ENCODE peak calls at places on chromosome 10, in seven cellular contexts. J is IMR-90; A is CD8-positive, alpha-beta memory T cell; O is activated CD8-positive, alpha-beta memory T cell treated with anti-CD3 and anti-CD28 coated beads for 48 hours; S is LHCN-M2; U is nephron progenitor cell; D is adipocyte. H is an unnamed sample.

GRCh38 chr10:118674226-118674919 is 78.9 kb upstream of the PRLHR start:
- DNase-seq in S (no peak), J (no peak), U (no peak), A (no peak), O (no peak), D (no peak), H (no peak)

GRCh38 chr10:8326702-8327423 is 272.4 kb downstream of the GATA3 start:
- DNase-seq in J (no peak), D (no peak), U (no peak), S (no peak), O (no peak), A (no peak), H (no peak)

GRCh38 chr10:36026656-36027390 is 384.7 kb upstream of the FZD8 start:
- DNase-seq in J (no peak), S (no peak), U (no peak), O (no peak), D (no peak), A (no peak), H (no peak)

GRCh38 chr10:22620140-22620857 is 94.1 kb downstream of the PIP4K2A start:
- DNase-seq in S (peak), A (no peak), U (no peak), J (peak), D (peak), O (no peak), H (no peak)

GRCh38 chr10:110398419-110399162 is 93.9 kb upstream of the SMNDC1 start:
- DNase-seq in O (no peak), A (no peak), U (peak), S (peak), D (peak), J (peak), H (peak)

GRCh38 chr10:34172936-34173533 is 642.1 kb downstream of the PARD3 start:
- DNase-seq in S (no peak), A (no peak), D (peak), O (no peak), J (no peak), U (no peak), H (no peak)

GRCh38 chr10:21336476-21337170 is 188.9 kb downstream of the SKIDA1 start:
- DNase-seq in S (peak), A (no peak), O (no peak), U (no peak), D (peak), J (peak), H (peak)

GRCh38 chr10:93357680-93358079 is 124.5 kb downstream of the MYOF start:
- DNase-seq in A (no peak), J (peak), O (no peak), S (peak), D (peak), U (peak), H (no peak)

GRCh38 chr10:77513783-77514331 is 123.8 kb downstream of the KCNMA1 start:
- DNase-seq in J (peak), S (peak), O (no peak), A (no peak), U (peak), D (peak), H (no peak)

GRCh38 chr10:49272251-49273081 is 26.5 kb upstream of the C10orf71 start:
- DNase-seq in J (peak), U (peak), O (no peak), A (no peak), D (peak), S (peak), H (no peak)

GRCh38 chr10:11863353-11864105 is 40.4 kb downstream of the PROSER2 start:
- DNase-seq in O (no peak), A (peak), S (no peak), D (no peak), J (no peak), U (no peak), H (no peak)

GRCh38 chr10:70756710-70757360 is 28.3 kb downstream of the TBATA start:
- DNase-seq in O (no peak), A (no peak), J (peak), D (peak), S (peak), U (no peak), H (no peak)

GRCh38 chr10:121696854-121697253 is 98.6 kb upstream of the FGFR2 start:
- DNase-seq in J (no peak), O (no peak), U (peak), S (peak), A (no peak), D (no peak), H (no peak)

GRCh38 chr10:33165911-33166310 is 168.6 kb downstream of the NRP1 start:
- DNase-seq in O (no peak), J (no peak), D (no peak), S (no peak), A (no peak), U (no peak), H (no peak)

GRCh38 chr10:98096316-98096715 is 38.1 kb upstream of the R3HCC1L start:
- DNase-seq in D (no peak), O (no peak), A (no peak), J (no peak), S (no peak), U (no peak), H (no peak)

GRCh38 chr10:105857284-105858264 is 1216.5 kb downstream of the SORCS3 start:
- DNase-seq in A (no peak), O (no peak), J (no peak), S (no peak), U (no peak), D (no peak), H (no peak)

H was measured in left lung.